ENCODE peak calls at places on chromosome 11, in six cellular contexts. J is psoas muscle, S is cardiac fibroblast, E is A673, O is body of pancreas, L is breast epithelium. U is an unnamed sample.

GRCh38 chr11:8934735-8935478 is 2.2 kb upstream of the C11orf16 start:
- DNase-seq in J (no peak), O (no peak), L (no peak), S (peak), E (peak), U (peak)

GRCh38 chr11:7548659-7549283 is 35.0 kb downstream of the PPFIBP2 start:
- DNase-seq in E (no peak), J (no peak), S (no peak), O (peak), L (no peak), U (no peak)

GRCh38 chr11:126680109-126680508 is 320.5 kb downstream of the KIRREL3 start:
- DNase-seq in J (no peak), S (no peak), E (no peak), L (no peak), O (no peak), U (no peak)

GRCh38 chr11:45259607-45260006 is 26.5 kb downstream of the SYT13 start:
- DNase-seq in L (no peak), S (no peak), E (no peak), O (peak), J (no peak), U (peak)

GRCh38 chr11:129286813-129287212 is 88.8 kb upstream of the BARX2 start:
- DNase-seq in S (no peak), J (no peak), E (no peak), O (no peak), L (no peak), U (no peak)

GRCh38 chr11:127931811-127932210 is 655.5 kb downstream of the ETS1 start:
- DNase-seq in S (no peak), O (no peak), J (no peak), E (no peak), L (no peak), U (no peak)

GRCh38 chr11:13928566-13929251 is 33.8 kb upstream of the SPON1 start:
- DNase-seq in S (peak), L (no peak), O (no peak), J (no peak), E (peak), U (peak)

GRCh38 chr11:567629-568258 is 7.0 kb downstream of the RASSF7 start:
- DNase-seq in L (no peak), J (no peak), O (no peak), E (no peak), S (no peak), U (no peak)

GRCh38 chr11:7906481-7906880 is 24.6 kb downstream of the OR10A6 start:
- DNase-seq in E (no peak), J (no peak), O (no peak), L (peak), S (no peak), U (peak)

GRCh38 chr11:117814766-117815261 is 9.7 kb downstream of the FXYD2 start:
- DNase-seq in O (peak), L (peak), J (peak), E (peak), S (no peak), U (no peak)

GRCh38 chr11:61138940-61139339 is 22.3 kb downstream of the VPS37C start:
- DNase-seq in L (no peak), O (no peak), J (no peak), E (peak), S (peak), U (no peak)

GRCh38 chr11:45432100-45432499 is 146.0 kb upstream of the SYT13 start:
- DNase-seq in S (no peak), E (no peak), J (no peak), L (no peak), O (no peak), U (no peak)

GRCh38 chr11:95897731-95898130 is 26.2 kb downstream of the MTMR2 start:
- DNase-seq in O (no peak), S (peak), E (no peak), L (no peak), J (no peak), U (no peak)

GRCh38 chr11:117992620-117993019 is 6.4 kb downstream of the IL10RA start:
- DNase-seq in O (no peak), J (no peak), L (no peak), E (no peak), S (no peak), U (no peak)

GRCh38 chr11:32420937-32421532 is 14.3 kb downstream of the WT1 start:
- DNase-seq in S (peak), E (peak), O (no peak), L (no peak), J (no peak), U (no peak)

GRCh38 chr11:128417607-128418324 is 169.6 kb downstream of the ETS1 start:
- DNase-seq in E (no peak), S (peak), J (no peak), L (no peak), O (no peak), U (peak)

GRCh38 chr11:125428486-125429173 is 67.4 kb downstream of the FEZ1 start:
- DNase-seq in E (no peak), S (no peak), O (no peak), J (no peak), L (no peak), U (no peak)

GRCh38 chr11:75925785-75926164 is 110.8 kb downstream of the UVRAG start:
- DNase-seq in J (no peak), S (peak), L (no peak), E (no peak), O (no peak), U (peak)

GRCh38 chr11:128598096-128598495 is 10.7 kb upstream of the ETS1 start:
- DNase-seq in E (no peak), J (no peak), O (no peak), L (no peak), S (no peak), U (no peak)

GRCh38 chr11:83819936-83820549 is 533.9 kb upstream of the CCDC90B start:
- DNase-seq in E (peak), S (peak), O (peak), J (no peak), L (no peak), U (peak)

GRCh38 chr11:10654211-10655150 is 39.1 kb downstream of the IRAG1 start:
- DNase-seq in E (peak), O (peak), S (peak), L (no peak), J (no peak), U (peak)

GRCh38 chr11:16097543-16097942 is 258.8 kb downstream of the SOX6 start:
- DNase-seq in O (no peak), E (no peak), L (no peak), S (no peak), J (no peak), U (peak)

GRCh38 chr11:35250192-35250591 is 111.2 kb downstream of the CD44 start:
- DNase-seq in L (no peak), S (no peak), J (no peak), E (no peak), O (no peak), U (no peak)

GRCh38 chr11:61442616-61443015 is 12.7 kb downstream of the SDHAF2 start:
- DNase-seq in J (no peak), L (no peak), O (no peak), E (no peak), S (no peak), U (no peak)

GRCh38 chr11:85874265-85874664 is 19.1 kb downstream of the CCDC83 start:
- DNase-seq in E (no peak), L (no peak), O (no peak), S (no peak), J (no peak), U (no peak)

GRCh38 chr11:78219493-78220217 is 30.9 kb downstream of the USP35 start:
- DNase-seq in O (no peak), L (no peak), J (no peak), S (no peak), E (no peak), U (no peak)

GRCh38 chr11:16815047-16815767 is 76.8 kb downstream of the C11orf58 start:
- DNase-seq in E (peak), S (peak), J (peak), O (peak), L (peak), U (peak)

GRCh38 chr11:112613051-112613972 is 347.9 kb upstream of the NCAM1 start:
- DNase-seq in S (peak), O (peak), J (no peak), L (peak), E (peak), U (peak)

GRCh38 chr11:95682552-95682951 is 107.0 kb downstream of the FAM76B start:
- DNase-seq in E (no peak), O (no peak), S (no peak), J (no peak), L (no peak), U (peak)

GRCh38 chr11:13772223-13773046 is 104.0 kb downstream of the FAR1 start:
- DNase-seq in S (peak), O (no peak), L (no peak), J (no peak), E (peak), U (peak)

GRCh38 chr11:76588455-76589325 is 81.9 kb downstream of the LRRC32 start:
- DNase-seq in S (peak), L (no peak), O (no peak), J (peak), E (no peak), U (no peak)

GRCh38 chr11:93525601-93526000 is 17.6 kb downstream of the SMCO4 start:
- DNase-seq in L (no peak), E (no peak), O (no peak), J (peak), S (peak), U (peak)

GRCh38 chr11:13346470-13346869 is 68.9 kb downstream of the BMAL1 start:
- DNase-seq in S (no peak), J (no peak), O (no peak), E (no peak), L (no peak), U (no peak)

GRCh38 chr11:121577106-121577505 is 124.3 kb upstream of the SORL1-AS1 start:
- DNase-seq in O (no peak), L (no peak), J (no peak), S (no peak), E (no peak), U (no peak)

GRCh38 chr11:36191941-36192340 is 97.3 kb downstream of the COMMD9 start:
- DNase-seq in O (no peak), J (no peak), S (no peak), L (no peak), E (no peak), U (no peak)

GRCh38 chr11:107916671-107917241 is 11.5 kb upstream of the RAB39A start:
- DNase-seq in L (no peak), J (no peak), S (peak), E (peak), O (no peak), U (no peak)

GRCh38 chr11:440065-441042 is 1.5 kb downstream of the ANO9 start:
- DNase-seq in S (peak), J (peak), E (no peak), L (no peak), O (no peak), U (no peak)

GRCh38 chr11:119066481-119066880 is 1.1 kb upstream of the VPS11 start:
- DNase-seq in O (no peak), J (no peak), E (no peak), L (no peak), S (no peak), U (no peak)

GRCh38 chr11:119067371-119068222 is at the start of gene VPS11:
- DNase-seq in S (peak), L (peak), E (peak), J (peak), O (peak), U (peak)

GRCh38 chr11:119061256-119061655 is 4.3 kb upstream of the HYOU1 start:
- DNase-seq in E (no peak), J (no peak), S (no peak), O (peak), L (no peak), U (no peak)

GRCh38 chr11:119062779-119063178 is 4.8 kb upstream of the VPS11 start:
- DNase-seq in S (peak), O (peak), E (no peak), L (no peak), J (no peak), U (peak)

DNA sequence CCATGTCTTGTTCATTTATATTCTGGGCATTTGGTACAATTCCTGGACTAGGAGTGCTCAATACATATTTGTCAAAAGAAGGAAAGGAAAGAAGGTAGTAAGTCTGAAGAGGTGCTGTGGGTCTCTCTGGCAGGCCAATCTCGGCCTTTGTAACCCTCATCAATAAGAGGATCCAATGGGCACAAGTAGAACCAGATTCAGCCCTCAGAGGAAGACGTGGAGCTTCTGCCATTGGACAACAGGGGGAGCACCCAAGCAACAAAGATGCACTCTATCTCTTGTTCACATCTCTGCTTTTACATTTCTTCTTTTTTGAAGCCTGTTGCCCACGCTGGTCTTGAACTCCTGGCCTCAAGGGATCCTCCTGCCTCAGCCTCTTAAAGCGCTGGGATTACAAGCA is 2.2 kb upstream of the VPS11 start:
- DNase-seq in L (no peak), J (no peak), S (peak), O (no peak), E (peak), U (peak)
- TF ChIP-seq CTCF in L (no peak), J (peak), S (peak), O (no peak), E (peak), U (peak)

DNA sequence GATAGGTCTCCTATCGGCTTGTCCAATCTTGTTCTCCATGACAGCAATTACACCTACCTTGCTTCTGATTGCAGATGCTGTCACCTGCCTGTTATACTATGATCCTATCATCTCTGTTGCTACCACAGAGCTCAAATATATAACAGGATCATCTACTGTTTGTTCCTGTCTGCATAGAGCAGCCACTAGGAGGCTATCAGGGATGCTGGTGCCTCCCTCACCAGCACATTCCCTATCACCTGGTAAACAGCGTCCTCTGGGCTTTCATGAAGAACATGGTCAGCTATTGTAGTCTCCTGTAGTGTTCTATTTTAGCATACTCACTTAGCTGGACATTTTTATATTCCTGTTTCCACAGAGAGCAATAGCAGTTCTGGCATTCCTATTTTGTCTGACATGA is 87.8 kb upstream of the FAT3 start:
- DNase-seq in O (no peak), E (no peak), L (no peak), S (no peak), J (no peak), U (peak)
- TF ChIP-seq CTCF in O (no peak), E (peak), L (no peak), S (no peak), J (no peak), U (peak)

GRCh38 chr11:39174228-39174627 is 2285.2 kb downstream of the LRRC4C start:
- DNase-seq in O (no peak), L (no peak), J (no peak), S (no peak), E (no peak), U (no peak)
- TF ChIP-seq CTCF in O (no peak), L (no peak), J (no peak), S (no peak), E (no peak), U (no peak)

GRCh38 chr11:27700351-27701261 is at the start of gene BDNF:
- DNase-seq in L (no peak), E (peak), J (peak), S (peak), O (peak), U (peak)
- TF ChIP-seq CTCF in L (no peak), E (no peak), J (no peak), S (no peak), O (no peak), U (no peak)

DNA sequence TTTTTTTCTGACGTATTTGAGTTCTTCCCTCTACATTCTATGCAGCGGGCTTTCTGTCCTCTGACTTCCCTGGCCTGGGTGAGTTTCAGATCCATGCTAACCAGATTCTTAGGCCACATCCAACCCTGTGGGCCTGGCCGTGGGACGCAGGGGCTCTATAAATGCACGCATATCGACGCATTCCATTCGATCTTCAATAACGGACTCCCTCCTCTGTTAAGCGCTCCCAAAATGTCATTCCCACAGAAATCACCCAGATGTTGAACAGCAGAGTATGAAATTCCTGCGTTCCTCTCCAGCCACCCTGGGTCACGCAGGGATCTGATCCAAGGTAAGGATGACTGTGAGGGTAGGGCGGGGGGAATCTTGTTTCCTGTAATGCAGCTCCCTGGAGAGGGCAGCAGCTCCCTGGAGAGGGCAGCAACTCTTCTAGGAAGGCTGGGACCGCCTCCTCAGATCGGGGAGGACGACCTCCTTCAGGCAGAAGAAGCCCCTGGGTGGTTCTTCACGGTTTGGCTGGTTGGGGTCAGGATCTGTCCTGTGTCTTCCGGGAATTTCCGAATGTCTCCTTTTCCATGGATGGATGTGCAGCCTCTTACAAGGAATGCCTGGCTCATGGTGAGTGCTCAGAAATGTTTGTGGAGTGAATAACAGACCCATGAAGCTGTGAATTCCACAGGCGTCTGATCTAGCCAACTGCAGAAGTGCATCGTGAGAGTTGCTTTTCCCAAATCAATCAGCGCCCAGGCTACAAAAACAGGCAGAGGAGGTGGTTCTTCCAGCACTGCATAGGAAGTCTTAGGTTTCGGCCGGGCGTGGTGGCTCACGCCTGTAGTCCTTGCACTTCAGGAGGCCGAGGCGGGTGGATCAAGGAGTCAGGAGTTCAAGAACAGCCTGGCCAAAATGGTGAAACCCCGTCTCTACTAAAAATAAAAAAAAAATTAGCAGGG is 12.2 kb downstream of the MRGPRD start:
- DNase-seq in O (no peak), L (no peak), S (no peak), J (peak), E (no peak), U (no peak)
- TF ChIP-seq CTCF in O (no peak), L (no peak), S (no peak), J (no peak), E (peak), U (no peak)

GRCh38 chr11:88275636-88276035 is 61.9 kb downstream of the CTSC start:
- DNase-seq in O (no peak), S (no peak), J (no peak), L (no peak), E (no peak), U (peak)

GRCh38 chr11:88284306-88285057 is 53.1 kb downstream of the CTSC start:
- DNase-seq in E (no peak), L (no peak), S (peak), J (no peak), O (no peak), U (no peak)

GRCh38 chr11:88280673-88281316 is 56.7 kb downstream of the CTSC start:
- DNase-seq in O (peak), E (peak), L (no peak), S (peak), J (no peak), U (no peak)

GRCh38 chr11:88282789-88283188 is 54.7 kb downstream of the CTSC start:
- DNase-seq in J (no peak), L (no peak), S (no peak), O (no peak), E (no peak), U (no peak)

GRCh38 chr11:88281317-88281712 is 56.2 kb downstream of the CTSC start:
- DNase-seq in S (peak), J (no peak), L (no peak), O (no peak), E (no peak), U (peak)
- TF ChIP-seq CTCF in S (peak), J (peak), L (no peak), O (no peak), E (peak), U (peak)

U was measured in bronchial epithelial cell.